ENCODE peak calls at places on chromosomes 7 and 10, in four cellular contexts. S, A, J and F are unnamed samples.

GRCh38 chr7:29113384-29114102 is 32.8 kb downstream of the CPVL start:
- DNase-seq in A (no peak), J (peak; percentile 16), S (peak; percentile 28), F (peak; percentile 70)

GRCh38 chr7:100509213-100509612 is 25.5 kb downstream of the NYAP1 start:
- DNase-seq in J (no peak), S (no peak), A (no peak), F (no peak)

GRCh38 chr10:59844436-59844835 is 61.9 kb downstream of the CCDC6 start:
- DNase-seq in A (no peak), J (no peak), S (no peak), F (no peak)

GRCh38 chr7:99105756-99106155 is 38.2 kb downstream of the SMURF1 start:
- DNase-seq in S (no peak), J (no peak), A (no peak), F (no peak)

GRCh38 chr10:52768114-52768532 is 4.5 kb downstream of the MBL2 start:
- DNase-seq in S (no peak), A (no peak), J (no peak), F (no peak)

GRCh38 chr7:1668486-1668931 is 1.6 kb upstream of the ELFN1 start:
- DNase-seq in S (no peak), A (no peak), J (no peak), F (no peak)

GRCh38 chr7:84422790-84423189 is 228.2 kb upstream of the SEMA3A start:
- DNase-seq in J (no peak), A (no peak), S (no peak), F (no peak)

GRCh38 chr10:119461380-119461779 is 81.1 kb downstream of the RGS10 start:
- DNase-seq in S (no peak), A (no peak), J (peak; percentile 69), F (no peak)

GRCh38 chr7:40057292-40057691 is 77.1 kb downstream of the MPLKIP start:
- DNase-seq in A (no peak), S (no peak), J (no peak), F (no peak)

GRCh38 chr7:66654275-66655112 is 25.8 kb downstream of the KCTD7 start:
- DNase-seq in A (peak; percentile 98), J (peak; percentile 99), S (peak; percentile 94), F (peak; percentile 99)

GRCh38 chr7:105643384-105643783 is 62.1 kb upstream of the EFCAB10 start:
- DNase-seq in A (no peak), J (no peak), S (no peak), F (no peak)

GRCh38 chr10:60032723-60033122 is 126.4 kb upstream of the CCDC6 start:
- DNase-seq in J (peak; percentile 75), S (peak; percentile 41), A (no peak), F (peak; percentile 67)

GRCh38 chr10:116774728-116775151 is 32.4 kb upstream of the HSPA12A start:
- DNase-seq in A (no peak), S (no peak), J (no peak), F (no peak)

GRCh38 chr10:121804460-121804859 is 123.4 kb downstream of the ATE1 start:
- DNase-seq in S (no peak), J (no peak), A (no peak), F (no peak)

GRCh38 chr10:98323221-98324164 is 55.5 kb upstream of the LOXL4 start:
- DNase-seq in A (no peak), J (peak; percentile 12), S (peak; percentile 69), F (peak; percentile 35)

GRCh38 chr10:80599424-80599847 is 61.7 kb downstream of the SH2D4B start:
- DNase-seq in J (peak; percentile 85), S (peak; percentile 59), A (peak; percentile 29), F (peak; percentile 28)

GRCh38 chr7:108613147-108613948 is 43.7 kb downstream of the DNAJB9 start:
- DNase-seq in A (peak; percentile 48), J (peak; percentile 41), S (peak; percentile 10), F (peak; percentile 81)